ENCODE peak calls at places on chromosomes 16 and 17, in eight cellular contexts. D is AG04449, V is GM10248, S is esophagus squamous epithelium, I is fibroblast of villous mesenchyme, C is B cell, P is GM20000, T is brain microvascular endothelial cell. W is an unnamed sample.

GRCh38 chr16:46673320-46674013 is 15.5 kb downstream of the VPS35 start:
- DNase-seq in I (peak; percentile 71), T (peak; percentile 57), S (no peak), D (no peak), C (peak; percentile 70), P (peak; percentile 74), V (peak; percentile 66), W (no peak)

GRCh38 chr16:4911831-4912422 is 25.0 kb downstream of the PPL start:
- DNase-seq in S (no peak), C (no peak), I (peak; percentile 76), T (peak; percentile 16), D (no peak), V (no peak), P (no peak), W (no peak)

GRCh38 chr16:82776466-82777146 is 149.8 kb downstream of the CDH13 start:
- DNase-seq in D (no peak), C (no peak), T (peak; percentile 21), S (no peak), V (no peak), P (no peak), I (no peak), W (no peak)

GRCh38 chr16:47884131-47884725 is 271.6 kb downstream of the ABCC12 start:
- DNase-seq in D (no peak), T (no peak), S (no peak), V (no peak), C (no peak), P (no peak), I (no peak), W (no peak)

GRCh38 chr16:57630931-57631845 is 2.8 kb downstream of the ADGRG1 start:
- DNase-seq in S (no peak), I (no peak), T (no peak), C (no peak), V (no peak), D (no peak), P (no peak), W (no peak)

GRCh38 chr16:89217388-89218191 is at the start of gene ZNF778:
- DNase-seq in P (peak; percentile 96), C (peak; percentile 82), S (peak; percentile 42), V (peak; percentile 94), D (peak; percentile 16), T (peak; percentile 56), I (peak; percentile 87), W (no peak)

GRCh38 chr16:87918314-87918713 is 18.0 kb downstream of the CA5A start:
- DNase-seq in D (no peak), V (no peak), C (peak; percentile 6), T (no peak), I (peak; percentile 13), S (no peak), P (no peak), W (no peak)

GRCh38 chr16:23757937-23758619 is 3.3 kb downstream of the CHP2 start:
- DNase-seq in C (no peak), P (no peak), S (no peak), I (no peak), T (no peak), V (no peak), D (no peak), W (no peak)

GRCh38 chr16:69553332-69553731 is 12.4 kb upstream of the NFAT5 start:
- DNase-seq in T (no peak), D (no peak), C (no peak), P (no peak), S (no peak), V (no peak), I (no peak), W (no peak)

GRCh38 chr16:79469999-79470398 is 130.5 kb downstream of the MAF start:
- DNase-seq in C (no peak), T (no peak), I (no peak), S (no peak), V (no peak), D (no peak), P (no peak), W (no peak)

GRCh38 chr17:72466199-72466598 is 345.4 kb downstream of the SOX9 start:
- DNase-seq in P (peak; percentile 61), I (peak; percentile 71), T (peak; percentile 57), S (no peak), D (no peak), V (peak; percentile 65), C (no peak), W (peak; percentile 90)

GRCh38 chr17:13302983-13303382 is 285.2 kb upstream of the ELAC2 start:
- DNase-seq in S (no peak), P (no peak), D (no peak), V (no peak), C (no peak), I (no peak), T (no peak), W (no peak)

GRCh38 chr16:81621496-81621895 is 157.6 kb upstream of the PLCG2 start:
- DNase-seq in S (no peak), P (no peak), D (no peak), T (no peak), C (no peak), I (no peak), V (no peak), W (no peak)

GRCh38 chr17:19018600-19018950 is 14.0 kb upstream of the FAM83G start:
- DNase-seq in V (no peak), T (no peak), P (no peak), I (no peak), D (no peak), S (no peak), C (no peak), W (no peak)

GRCh38 chr17:34883106-34884000 is 77.9 kb downstream of the CCT6B start:
- DNase-seq in S (no peak), I (no peak), V (no peak), D (no peak), C (no peak), P (no peak), T (no peak), W (no peak)

GRCh38 chr16:49930841-49931240 is 74.9 kb upstream of the ZNF423 start:
- DNase-seq in P (no peak), S (no peak), D (no peak), I (no peak), V (no peak), T (no peak), C (no peak), W (no peak)

GRCh38 chr16:72255785-72256184 is 83.8 kb upstream of the PMFBP1 start:
- DNase-seq in I (no peak), P (no peak), T (no peak), C (no peak), V (no peak), D (no peak), S (no peak), W (no peak)

GRCh38 chr17:15274017-15274416 is 8.9 kb upstream of the PMP22 start:
- DNase-seq in V (no peak), S (no peak), P (no peak), T (no peak), D (no peak), I (no peak), C (no peak), W (no peak)

GRCh38 chr17:13182854-13183253 is 165.0 kb upstream of the ELAC2 start:
- DNase-seq in S (no peak), I (no peak), V (no peak), P (no peak), D (no peak), T (no peak), C (no peak), W (no peak)

GRCh38 chr16:24645739-24646645 is 83.5 kb upstream of the TNRC6A start:
- DNase-seq in C (no peak), D (peak; percentile 98), I (peak; percentile 100), T (peak; percentile 99), P (no peak), S (no peak), V (no peak), W (peak; percentile 98)

GRCh38 chr16:24635900-24636610 is 93.4 kb upstream of the TNRC6A start:
- DNase-seq in P (no peak), C (no peak), S (no peak), T (peak; percentile 86), D (peak; percentile 87), V (no peak), I (peak; percentile 95), W (peak; percentile 95)

GRCh38 chr16:77171750-77172635 is 19.0 kb upstream of the MON1B start:
- DNase-seq in I (peak; percentile 63), T (peak; percentile 62), P (peak; percentile 43), V (peak; percentile 52), C (peak; percentile 49), D (peak; percentile 10), S (no peak), W (no peak)

GRCh38 chr17:37176683-37177082 is 199.1 kb upstream of the C17orf78 start:
- DNase-seq in I (no peak), D (no peak), S (no peak), P (no peak), C (no peak), T (peak; percentile 40), V (no peak), W (peak; percentile 71)

GRCh38 chr16:88939814-88940195 is 37.2 kb downstream of the CBFA2T3 start:
- DNase-seq in T (no peak), D (no peak), S (no peak), V (no peak), P (no peak), I (no peak), C (no peak), W (no peak)

GRCh38 chr16:48676836-48677235 is 66.9 kb upstream of the N4BP1 start:
- DNase-seq in I (peak; percentile 12), T (no peak), S (no peak), V (no peak), D (no peak), C (no peak), P (no peak), W (no peak)

GRCh38 chr17:67602974-67603373 is 114.8 kb upstream of the NOL11 start:
- DNase-seq in P (peak; percentile 72), T (peak; percentile 43), D (no peak), I (peak; percentile 59), C (no peak), S (no peak), V (peak; percentile 79), W (no peak)
- TF ChIP-seq CTCF in P (peak; percentile 60), T (peak; percentile 75), D (peak; percentile 41), I (peak; percentile 58), C (peak; percentile 38), S (peak; percentile 54), V (peak; percentile 79), W (peak; percentile 76)

DNA sequence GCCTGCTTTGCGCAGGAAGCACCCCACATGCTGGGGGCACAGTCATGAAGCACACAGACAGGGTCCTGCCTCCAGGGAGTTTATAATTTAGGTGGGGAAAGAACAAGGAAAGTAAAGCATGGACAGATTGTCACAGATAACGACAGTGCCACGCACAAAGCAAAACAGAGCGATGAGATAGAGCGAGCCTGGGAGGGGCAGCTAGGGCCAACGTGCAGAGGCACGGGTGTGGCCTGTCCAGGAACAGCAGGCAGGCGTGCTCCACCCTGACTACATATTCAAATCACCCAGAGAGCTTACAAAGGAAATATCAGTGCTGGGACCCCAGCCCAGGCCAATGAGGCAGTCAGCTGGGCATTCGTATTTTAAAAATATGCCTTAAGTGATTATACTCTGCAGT is 16.8 kb downstream of the LGALS9 start:
- DNase-seq in V (no peak), P (no peak), I (no peak), S (no peak), C (no peak), D (no peak), T (no peak), W (no peak)
- TF ChIP-seq CTCF in V (no peak), P (no peak), I (no peak), S (peak; percentile 26), C (no peak), D (no peak), T (no peak), W (no peak)

GRCh38 chr17:80320496-80320895 is 59.8 kb downstream of the RNF213 start:
- DNase-seq in V (no peak), T (no peak), P (no peak), C (no peak), I (no peak), D (no peak), S (no peak), W (no peak)
- TF ChIP-seq CTCF in V (no peak), T (no peak), P (no peak), C (no peak), I (no peak), D (no peak), S (no peak), W (no peak)

GRCh38 chr17:42388381-42389134 is at the start of gene STAT3:
- DNase-seq in D (peak; percentile 98), S (peak; percentile 99), P (peak; percentile 98), C (peak; percentile 100), I (peak; percentile 100), V (peak; percentile 98), T (peak; percentile 100), W (peak; percentile 97)
- TF ChIP-seq CTCF in D (no peak), S (peak; percentile 11), P (no peak), C (no peak), I (no peak), V (no peak), T (no peak), W (no peak)

W was measured in epithelial cell of proximal tubule.